ENCODE peak calls at places on chromosome 15, in six cellular contexts. One of them, this sample, is unnamed.

GRCh38 chr15:58966698-58967097 is 20.8 kb upstream of the RNF111 start:
- DNase-seq in HepG2: no peak
- DNase-seq in SK-N-SH: no peak
- DNase-seq in GM12878: no peak
- DNase-seq in K562: no peak
- DNase-seq in IMR-90: peak; percentile 59
- DNase-seq in this sample: no peak

GRCh38 chr15:42194502-42194901 is 13.6 kb downstream of the VPS39 start:
- DNase-seq in GM12878: no peak
- DNase-seq in HepG2: peak; percentile 82
- DNase-seq in SK-N-SH: no peak
- DNase-seq in IMR-90: peak; percentile 62
- DNase-seq in K562: peak; percentile 24
- DNase-seq in this sample: peak; percentile 53

GRCh38 chr15:79973445-79974180 is 2.6 kb upstream of the BCL2A1 start:
- DNase-seq in IMR-90: no peak
- DNase-seq in GM12878: no peak
- DNase-seq in HepG2: no peak
- DNase-seq in K562: no peak
- DNase-seq in SK-N-SH: no peak
- DNase-seq in this sample: no peak

GRCh38 chr15:58440181-58440910 is 8.6 kb downstream of the LIPC start:
- DNase-seq in GM12878: no peak
- DNase-seq in HepG2: peak; percentile 71
- DNase-seq in SK-N-SH: no peak
- DNase-seq in K562: no peak
- DNase-seq in IMR-90: peak; percentile 46
- DNase-seq in this sample: peak; percentile 89

GRCh38 chr15:43441316-43441715 is 51.6 kb downstream of the TP53BP1 start:
- DNase-seq in HepG2: peak; percentile 3
- DNase-seq in K562: peak; percentile 23
- DNase-seq in SK-N-SH: peak; percentile 22
- DNase-seq in GM12878: no peak
- DNase-seq in IMR-90: peak; percentile 50
- DNase-seq in this sample: peak; percentile 37

GRCh38 chr15:38253448-38253847 is 812 bp downstream of the SPRED1 start:
- DNase-seq in SK-N-SH: no peak
- DNase-seq in HepG2: no peak
- DNase-seq in IMR-90: peak; percentile 75
- DNase-seq in K562: peak; percentile 66
- DNase-seq in GM12878: no peak
- DNase-seq in this sample: no peak

GRCh38 chr15:77774350-77774749 is 141.6 kb upstream of the LINGO1 start:
- DNase-seq in SK-N-SH: no peak
- DNase-seq in HepG2: no peak
- DNase-seq in GM12878: no peak
- DNase-seq in K562: no peak
- DNase-seq in IMR-90: no peak
- DNase-seq in this sample: no peak

GRCh38 chr15:41104234-41104633 is 11.8 kb downstream of the INO80 start:
- DNase-seq in GM12878: no peak
- DNase-seq in HepG2: no peak
- DNase-seq in IMR-90: peak; percentile 79
- DNase-seq in K562: no peak
- DNase-seq in SK-N-SH: no peak
- DNase-seq in this sample: no peak

GRCh38 chr15:93031103-93031464 is 57.9 kb downstream of the RGMA start:
- DNase-seq in IMR-90: no peak
- DNase-seq in K562: no peak
- DNase-seq in GM12878: no peak
- DNase-seq in HepG2: no peak
- DNase-seq in SK-N-SH: no peak
- DNase-seq in this sample: no peak

GRCh38 chr15:61660579-61660978 is 399.7 kb downstream of the VPS13C start:
- DNase-seq in GM12878: no peak
- DNase-seq in SK-N-SH: no peak
- DNase-seq in IMR-90: peak; percentile 7
- DNase-seq in HepG2: no peak
- DNase-seq in K562: no peak
- DNase-seq in this sample: no peak

GRCh38 chr15:96183020-96183926 is 147.2 kb upstream of the NR2F2 start:
- DNase-seq in IMR-90: no peak
- DNase-seq in K562: no peak
- DNase-seq in GM12878: no peak
- DNase-seq in SK-N-SH: no peak
- DNase-seq in HepG2: peak; percentile 39
- DNase-seq in this sample: peak; percentile 69

GRCh38 chr15:36608166-36608565 is 28.7 kb downstream of the CDIN1 start:
- DNase-seq in HepG2: no peak
- DNase-seq in GM12878: no peak
- DNase-seq in SK-N-SH: no peak
- DNase-seq in K562: no peak
- DNase-seq in IMR-90: no peak
- DNase-seq in this sample: no peak

GRCh38 chr15:38062679-38063078 is 128.2 kb downstream of the TMCO5A start:
- DNase-seq in SK-N-SH: no peak
- DNase-seq in HepG2: no peak
- DNase-seq in IMR-90: no peak
- DNase-seq in K562: no peak
- DNase-seq in GM12878: no peak
- DNase-seq in this sample: no peak

GRCh38 chr15:99324082-99324620 is 72.9 kb downstream of the LRRC28 start:
- DNase-seq in GM12878: peak; percentile 62
- DNase-seq in SK-N-SH: no peak
- DNase-seq in K562: no peak
- DNase-seq in IMR-90: peak; percentile 83
- DNase-seq in HepG2: no peak
- DNase-seq in this sample: peak; percentile 51

GRCh38 chr15:27486676-27487290 is 515.8 kb downstream of the GABRG3 start:
- DNase-seq in IMR-90: no peak
- DNase-seq in GM12878: no peak
- DNase-seq in HepG2: no peak
- DNase-seq in K562: no peak
- DNase-seq in SK-N-SH: no peak
- DNase-seq in this sample: no peak

GRCh38 chr15:29344474-29344873 is 74.9 kb upstream of the NSMCE3 start:
- DNase-seq in GM12878: no peak
- DNase-seq in SK-N-SH: no peak
- DNase-seq in HepG2: no peak
- DNase-seq in K562: no peak
- DNase-seq in IMR-90: no peak
- DNase-seq in this sample: no peak

GRCh38 chr15:51168700-51169099 is 74.0 kb upstream of the TNFAIP8L3 start:
- DNase-seq in GM12878: no peak
- DNase-seq in HepG2: no peak
- DNase-seq in SK-N-SH: no peak
- DNase-seq in K562: no peak
- DNase-seq in IMR-90: no peak
- DNase-seq in this sample: no peak

GRCh38 chr15:29924750-29925149 is 102.5 kb upstream of the TJP1 start:
- DNase-seq in GM12878: no peak
- DNase-seq in IMR-90: peak; percentile 83
- DNase-seq in K562: no peak
- DNase-seq in SK-N-SH: no peak
- DNase-seq in HepG2: peak; percentile 60
- DNase-seq in this sample: peak; percentile 90

GRCh38 chr15:59548501-59549230 is 62.9 kb upstream of the GCNT3 start:
- DNase-seq in SK-N-SH: no peak
- DNase-seq in GM12878: no peak
- DNase-seq in HepG2: no peak
- DNase-seq in IMR-90: no peak
- DNase-seq in K562: no peak
- DNase-seq in this sample: no peak

GRCh38 chr15:80153900-80154299 is 1.1 kb downstream of the FAH start:
- DNase-seq in K562: peak; percentile 82
- DNase-seq in IMR-90: peak; percentile 13
- DNase-seq in HepG2: no peak
- DNase-seq in GM12878: no peak
- DNase-seq in SK-N-SH: no peak
- DNase-seq in this sample: no peak

GRCh38 chr15:22786868-22787698 is 639 bp downstream of the NIPA1 start:
- DNase-seq in GM12878: no peak
- DNase-seq in IMR-90: no peak
- DNase-seq in SK-N-SH: peak; percentile 66
- DNase-seq in K562: peak; percentile 46
- DNase-seq in HepG2: peak; percentile 10
- DNase-seq in this sample: peak; percentile 17

GRCh38 chr15:31352283-31352880 is 25.7 kb downstream of the KLF13 start:
- DNase-seq in IMR-90: peak; percentile 4
- DNase-seq in GM12878: no peak
- DNase-seq in K562: no peak
- DNase-seq in HepG2: no peak
- DNase-seq in SK-N-SH: peak; percentile 79
- DNase-seq in this sample: no peak

DNA sequence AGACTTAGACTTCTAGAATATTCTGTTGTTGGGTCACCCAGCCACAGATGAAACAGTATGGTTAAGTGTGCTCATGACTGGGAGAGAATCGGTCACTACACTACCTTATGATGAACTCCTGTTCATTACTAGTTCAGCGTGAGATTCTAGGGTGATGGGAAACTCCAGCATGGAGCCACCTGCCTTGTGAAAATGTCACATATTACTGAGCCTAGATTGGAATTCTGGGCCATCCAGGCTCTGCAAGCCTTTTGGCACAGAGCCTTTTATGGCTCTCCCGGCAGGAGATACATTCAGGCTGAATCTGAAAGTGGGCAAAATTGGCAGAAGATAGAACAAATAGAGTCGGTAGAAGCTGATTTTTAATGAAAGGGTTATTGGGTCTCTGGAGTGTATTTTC is 19.0 kb downstream of the NANOGP8 start:
- DNase-seq in GM12878: no peak
- DNase-seq in SK-N-SH: no peak
- DNase-seq in HepG2: no peak
- DNase-seq in K562: no peak
- DNase-seq in IMR-90: no peak
- DNase-seq in this sample: no peak
- TF ChIP-seq SMC3 in GM12878: no peak
- TF ChIP-seq SMC3 in SK-N-SH: no peak
- TF ChIP-seq SMC3 in HepG2: no peak
- TF ChIP-seq SMC3 in K562: no peak
- TF ChIP-seq SMC3 in IMR-90: no peak
- TF ChIP-seq SMC3 in this sample: no peak

DNA sequence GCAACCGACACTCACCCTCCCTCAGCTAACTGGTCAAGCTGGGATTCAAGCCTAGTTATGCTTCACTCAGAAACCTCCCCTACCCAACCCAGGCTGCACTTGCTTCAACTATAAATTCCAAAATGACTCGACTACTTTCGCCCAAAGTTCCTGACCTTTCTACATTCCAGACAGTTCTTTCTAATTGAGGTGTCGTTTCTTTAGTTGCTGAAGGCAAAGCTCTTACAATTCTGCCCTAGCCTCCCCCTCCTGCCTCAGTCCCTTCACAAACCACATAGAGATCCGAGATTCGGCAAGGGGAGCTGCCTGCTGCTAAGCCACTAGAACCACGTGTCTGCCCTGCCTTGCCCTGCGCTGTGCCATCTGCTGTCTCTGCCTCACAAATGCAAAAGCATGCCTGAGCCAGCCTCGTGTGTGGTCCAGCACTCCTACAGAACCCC is 74.7 kb upstream of the SH3GL3 start:
- DNase-seq in HepG2: no peak
- DNase-seq in IMR-90: no peak
- DNase-seq in K562: no peak
- DNase-seq in SK-N-SH: no peak
- DNase-seq in GM12878: no peak
- DNase-seq in this sample: no peak
- TF ChIP-seq RFX5 in HepG2: no peak
- TF ChIP-seq RFX5 in IMR-90: no peak
- TF ChIP-seq RFX5 in K562: no peak
- TF ChIP-seq RFX5 in SK-N-SH: no peak
- TF ChIP-seq RFX5 in GM12878: no peak
- TF ChIP-seq RFX5 in this sample: no peak

GRCh38 chr15:67148196-67148701 is 82.8 kb downstream of the SMAD3 start:
- DNase-seq in K562: no peak
- DNase-seq in GM12878: no peak
- DNase-seq in SK-N-SH: no peak
- DNase-seq in HepG2: peak; percentile 45
- DNase-seq in IMR-90: peak; percentile 74
- DNase-seq in this sample: no peak
- TF ChIP-seq SMC3 in K562: no peak
- TF ChIP-seq SMC3 in GM12878: no peak
- TF ChIP-seq SMC3 in SK-N-SH: no peak
- TF ChIP-seq SMC3 in HepG2: no peak
- TF ChIP-seq SMC3 in IMR-90: no peak
- TF ChIP-seq SMC3 in this sample: peak; percentile 32

DNA sequence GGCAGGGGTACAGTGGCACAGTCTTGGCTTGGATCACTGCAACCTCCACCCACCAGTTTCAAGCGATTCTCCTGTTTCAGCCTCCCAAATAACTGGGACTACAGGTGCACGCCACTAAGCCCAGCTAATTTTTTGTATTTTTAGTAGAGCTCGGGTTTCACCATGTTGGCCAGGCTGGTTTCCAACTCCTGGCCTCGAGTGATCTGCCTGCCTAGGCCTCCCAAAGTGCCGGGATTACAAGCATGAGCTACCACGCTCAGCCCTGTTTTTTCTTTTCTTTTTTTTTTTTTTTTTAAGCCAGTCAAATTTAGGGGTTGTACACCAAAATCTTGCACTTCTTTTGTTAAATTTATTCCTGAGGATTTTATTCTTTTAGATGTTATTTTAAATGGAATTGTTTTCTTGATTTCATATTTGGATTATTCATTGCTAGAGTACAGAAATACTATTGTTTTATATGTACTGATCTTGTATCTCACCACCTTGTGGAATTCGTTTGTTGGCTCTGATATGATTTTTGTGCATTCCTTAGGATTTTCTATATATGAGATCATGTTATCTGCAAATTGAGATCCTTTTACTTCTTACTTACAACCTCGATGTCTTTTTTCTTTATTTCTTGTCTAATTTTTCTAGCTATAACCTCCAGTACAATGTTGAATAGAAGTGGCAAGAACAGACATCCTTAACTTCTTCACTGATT is 65.6 kb downstream of the ZNF609 start:
- DNase-seq in SK-N-SH: no peak
- DNase-seq in K562: no peak
- DNase-seq in IMR-90: peak; percentile 45
- DNase-seq in GM12878: no peak
- DNase-seq in HepG2: no peak
- DNase-seq in this sample: no peak
- TF ChIP-seq RFX5 in SK-N-SH: no peak
- TF ChIP-seq RFX5 in K562: no peak
- TF ChIP-seq RFX5 in IMR-90: no peak
- TF ChIP-seq RFX5 in GM12878: no peak
- TF ChIP-seq RFX5 in HepG2: no peak
- TF ChIP-seq RFX5 in this sample: no peak

GRCh38 chr15:48527517-48527916 is 118.0 kb downstream of the FBN1 start:
- DNase-seq in GM12878: no peak
- DNase-seq in K562: no peak
- DNase-seq in IMR-90: peak; percentile 56
- DNase-seq in SK-N-SH: no peak
- DNase-seq in HepG2: no peak
- DNase-seq in this sample: no peak
- TF ChIP-seq SMC3 in GM12878: no peak
- TF ChIP-seq SMC3 in K562: no peak
- TF ChIP-seq SMC3 in IMR-90: no peak
- TF ChIP-seq SMC3 in SK-N-SH: no peak
- TF ChIP-seq SMC3 in HepG2: no peak
- TF ChIP-seq SMC3 in this sample: no peak

GRCh38 chr15:74011610-74012009 is 17.1 kb downstream of the PML start:
- DNase-seq in IMR-90: peak; percentile 46
- DNase-seq in GM12878: no peak
- DNase-seq in K562: no peak
- DNase-seq in HepG2: no peak
- DNase-seq in SK-N-SH: no peak
- DNase-seq in this sample: no peak
- TF ChIP-seq RFX5 in IMR-90: no peak
- TF ChIP-seq RFX5 in GM12878: no peak
- TF ChIP-seq RFX5 in K562: no peak
- TF ChIP-seq RFX5 in HepG2: no peak
- TF ChIP-seq RFX5 in SK-N-SH: no peak
- TF ChIP-seq RFX5 in this sample: no peak

GRCh38 chr15:34799825-34800168 is 4.4 kb upstream of the ACTC1 start:
- DNase-seq in SK-N-SH: no peak
- DNase-seq in HepG2: no peak
- DNase-seq in K562: no peak
- DNase-seq in GM12878: no peak
- DNase-seq in IMR-90: no peak
- DNase-seq in this sample: no peak
- TF ChIP-seq SMC3 in SK-N-SH: no peak
- TF ChIP-seq SMC3 in HepG2: no peak
- TF ChIP-seq SMC3 in K562: no peak
- TF ChIP-seq SMC3 in GM12878: no peak
- TF ChIP-seq SMC3 in IMR-90: no peak
- TF ChIP-seq SMC3 in this sample: no peak

This sample was measured in A549.